ENCODE peak calls at places on chromosomes 6 and 20, in four cellular contexts. One of them, this sample, is unnamed.

GRCh38 chr6:41371461-41371991 is 36.1 kb downstream of the NCR2 start:
- DNase-seq in dorsolateral prefrontal cortex: no peak
- DNase-seq in sigmoid colon: peak; percentile 76
- DNase-seq in MM.1S: no peak
- DNase-seq in this sample: no peak

GRCh38 chr6:80433666-80434025 is 327.2 kb downstream of the BCKDHB start:
- DNase-seq in dorsolateral prefrontal cortex: no peak
- DNase-seq in sigmoid colon: no peak
- DNase-seq in MM.1S: no peak
- DNase-seq in this sample: no peak

GRCh38 chr20:39960522-39961420 is 728.3 kb downstream of the MAFB start:
- DNase-seq in dorsolateral prefrontal cortex: no peak
- DNase-seq in sigmoid colon: peak; percentile 63
- DNase-seq in MM.1S: peak; percentile 14
- DNase-seq in this sample: no peak

GRCh38 chr6:111722220-111722731 is 116.6 kb upstream of the TRAF3IP2 start:
- DNase-seq in dorsolateral prefrontal cortex: no peak
- DNase-seq in sigmoid colon: no peak
- DNase-seq in MM.1S: no peak
- DNase-seq in this sample: no peak

GRCh38 chr6:110101885-110102284 is 77.6 kb downstream of the WASF1 start:
- DNase-seq in dorsolateral prefrontal cortex: no peak
- DNase-seq in sigmoid colon: no peak
- DNase-seq in MM.1S: peak; percentile 63
- DNase-seq in this sample: peak; percentile 26

GRCh38 chr6:170189236-170189635 is 101.6 kb downstream of the DLL1 start:
- DNase-seq in dorsolateral prefrontal cortex: no peak
- DNase-seq in sigmoid colon: no peak
- DNase-seq in MM.1S: no peak
- DNase-seq in this sample: no peak

GRCh38 chr20:20712004-20712473 is 405 bp downstream of the RALGAPA2 start:
- DNase-seq in dorsolateral prefrontal cortex: no peak
- DNase-seq in sigmoid colon: no peak
- DNase-seq in MM.1S: no peak
- DNase-seq in this sample: no peak

GRCh38 chr6:160378218-160378617 is 30.0 kb downstream of the SLC22A3 start:
- DNase-seq in dorsolateral prefrontal cortex: no peak
- DNase-seq in sigmoid colon: no peak
- DNase-seq in MM.1S: no peak
- DNase-seq in this sample: no peak

GRCh38 chr6:34341481-34341971 is 50.9 kb downstream of the NUDT3 start:
- DNase-seq in dorsolateral prefrontal cortex: no peak
- DNase-seq in sigmoid colon: peak; percentile 79
- DNase-seq in MM.1S: no peak
- DNase-seq in this sample: no peak

GRCh38 chr20:21519136-21519584 is 5.3 kb upstream of the NKX2-2 start:
- DNase-seq in dorsolateral prefrontal cortex: no peak
- DNase-seq in sigmoid colon: no peak
- DNase-seq in MM.1S: no peak
- DNase-seq in this sample: no peak

GRCh38 chr6:159512571-159512970 is 180.5 kb downstream of the SOD2 start:
- DNase-seq in dorsolateral prefrontal cortex: no peak
- DNase-seq in sigmoid colon: no peak
- DNase-seq in MM.1S: no peak
- DNase-seq in this sample: no peak

GRCh38 chr20:55153321-55153720 is 677.9 kb downstream of the DOK5 start:
- DNase-seq in dorsolateral prefrontal cortex: no peak
- DNase-seq in sigmoid colon: no peak
- DNase-seq in MM.1S: no peak
- DNase-seq in this sample: no peak

GRCh38 chr6:168031411-168032382 is 34.2 kb downstream of the KIF25 start:
- DNase-seq in dorsolateral prefrontal cortex: no peak
- DNase-seq in sigmoid colon: no peak
- DNase-seq in MM.1S: no peak
- DNase-seq in this sample: no peak

GRCh38 chr6:131828946-131829345 is 21.1 kb downstream of the ENPP1 start:
- DNase-seq in dorsolateral prefrontal cortex: no peak
- DNase-seq in sigmoid colon: no peak
- DNase-seq in MM.1S: no peak
- DNase-seq in this sample: no peak

GRCh38 chr6:79188885-79189505 is 45.5 kb downstream of the HMGN3 start:
- DNase-seq in dorsolateral prefrontal cortex: no peak
- DNase-seq in sigmoid colon: no peak
- DNase-seq in MM.1S: no peak
- DNase-seq in this sample: no peak

GRCh38 chr6:134739299-134740090 is 210.4 kb downstream of the ALDH8A1 start:
- DNase-seq in dorsolateral prefrontal cortex: no peak
- DNase-seq in sigmoid colon: no peak
- DNase-seq in MM.1S: no peak
- DNase-seq in this sample: no peak

GRCh38 chr20:19552144-19552895 is 205.7 kb upstream of the RIN2 start:
- DNase-seq in dorsolateral prefrontal cortex: no peak
- DNase-seq in sigmoid colon: peak; percentile 77
- DNase-seq in MM.1S: no peak
- DNase-seq in this sample: no peak

GRCh38 chr6:47413752-47414516 is 63.7 kb upstream of the CD2AP start:
- DNase-seq in dorsolateral prefrontal cortex: no peak
- DNase-seq in sigmoid colon: no peak
- DNase-seq in MM.1S: peak; percentile 53
- DNase-seq in this sample: peak; percentile 47

GRCh38 chr6:12075067-12075563 is 63.0 kb downstream of the HIVEP1 start:
- DNase-seq in dorsolateral prefrontal cortex: no peak
- DNase-seq in sigmoid colon: no peak
- DNase-seq in MM.1S: no peak
- DNase-seq in this sample: no peak

GRCh38 chr6:4775591-4776492 is at the start of gene CDYL:
- DNase-seq in dorsolateral prefrontal cortex: peak; percentile 38
- DNase-seq in sigmoid colon: peak; percentile 93
- DNase-seq in MM.1S: peak; percentile 90
- DNase-seq in this sample: no peak

GRCh38 chr20:4925842-4926530 is 75.3 kb downstream of the SLC23A2 start:
- DNase-seq in dorsolateral prefrontal cortex: no peak
- DNase-seq in sigmoid colon: peak; percentile 81
- DNase-seq in MM.1S: no peak
- DNase-seq in this sample: no peak

GRCh38 chr20:9808166-9808565 is 30.7 kb downstream of the PAK5 start:
- DNase-seq in dorsolateral prefrontal cortex: no peak
- DNase-seq in sigmoid colon: no peak
- DNase-seq in MM.1S: no peak
- DNase-seq in this sample: no peak

GRCh38 chr6:11324453-11325023 is 92.1 kb upstream of the NEDD9 start:
- DNase-seq in dorsolateral prefrontal cortex: no peak
- DNase-seq in sigmoid colon: no peak
- DNase-seq in MM.1S: peak; percentile 7
- DNase-seq in this sample: peak; percentile 60

GRCh38 chr20:17643531-17644188 is 38.4 kb downstream of the RRBP1 start:
- DNase-seq in dorsolateral prefrontal cortex: no peak
- DNase-seq in sigmoid colon: no peak
- DNase-seq in MM.1S: no peak
- DNase-seq in this sample: no peak

GRCh38 chr20:64073476-64074183 is 5.7 kb downstream of the RGS19 start:
- DNase-seq in dorsolateral prefrontal cortex: no peak
- DNase-seq in sigmoid colon: no peak
- DNase-seq in MM.1S: no peak
- DNase-seq in this sample: no peak

GRCh38 chr6:76861403-76861802 is 601.9 kb downstream of the HTR1B start:
- DNase-seq in dorsolateral prefrontal cortex: no peak
- DNase-seq in sigmoid colon: no peak
- DNase-seq in MM.1S: peak; percentile 30
- DNase-seq in this sample: no peak

GRCh38 chr20:50163570-50164317 is 10.2 kb upstream of the PEDS1 start:
- DNase-seq in dorsolateral prefrontal cortex: no peak
- DNase-seq in sigmoid colon: peak; percentile 86
- DNase-seq in MM.1S: no peak
- DNase-seq in this sample: no peak

GRCh38 chr6:37516920-37517405 is 17.3 kb upstream of the CCDC167 start:
- DNase-seq in dorsolateral prefrontal cortex: no peak
- DNase-seq in sigmoid colon: no peak
- DNase-seq in MM.1S: no peak
- DNase-seq in this sample: no peak

GRCh38 chr6:33962673-33963072 is 158.9 kb upstream of the MLN start:
- DNase-seq in dorsolateral prefrontal cortex: no peak
- DNase-seq in sigmoid colon: no peak
- DNase-seq in MM.1S: no peak
- DNase-seq in this sample: no peak

GRCh38 chr6:168388641-168389633 is 52.0 kb upstream of the SMOC2 start:
- DNase-seq in dorsolateral prefrontal cortex: no peak
- DNase-seq in sigmoid colon: no peak
- DNase-seq in MM.1S: no peak
- DNase-seq in this sample: no peak

DNA sequence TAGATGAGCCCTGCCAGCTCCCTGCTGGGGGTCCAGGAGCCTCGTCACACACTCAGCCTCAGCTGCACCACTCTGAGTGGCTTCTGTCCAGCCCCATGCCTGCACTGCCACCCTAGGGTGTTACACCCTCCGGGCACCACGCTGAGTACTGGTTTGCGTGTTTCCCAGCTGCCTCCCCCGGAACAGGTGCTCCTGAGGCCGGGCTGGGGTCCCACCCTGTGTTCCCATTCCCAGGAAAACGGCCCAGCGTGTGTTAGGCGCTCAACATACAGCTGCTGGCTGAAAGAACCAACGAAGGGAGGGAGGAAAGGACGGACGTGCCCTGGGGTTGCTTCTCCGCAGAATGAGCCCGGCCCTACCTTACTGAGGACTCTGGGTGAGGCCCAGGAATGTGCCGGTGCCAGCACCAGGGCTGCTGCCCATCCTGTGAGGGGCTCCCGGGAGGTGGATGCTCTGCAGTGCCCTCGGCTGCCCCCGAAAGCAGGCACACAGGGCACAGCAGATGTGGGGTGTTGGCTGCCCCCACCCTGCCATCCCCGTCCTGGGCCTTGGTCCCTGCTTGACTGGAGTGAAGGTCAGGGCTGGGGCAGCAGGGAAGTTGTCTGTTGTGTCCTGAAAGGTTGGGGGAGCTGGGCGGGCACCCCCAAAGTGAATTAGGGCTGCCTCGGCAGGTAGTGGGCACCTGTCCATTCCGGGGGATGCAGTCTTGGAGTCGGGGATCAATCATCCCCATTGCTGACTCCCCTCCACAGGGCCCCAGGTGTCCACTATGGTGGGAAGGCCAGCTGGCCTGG is 16.3 kb downstream of the LAMA5 start:
- DNase-seq in dorsolateral prefrontal cortex: no peak
- DNase-seq in sigmoid colon: no peak
- DNase-seq in MM.1S: no peak
- DNase-seq in this sample: no peak
- H3K4me3 ChIP-seq in dorsolateral prefrontal cortex: no peak overlapping the region
- H3K4me3 ChIP-seq in sigmoid colon: no peak overlapping the region
- H3K4me3 ChIP-seq in MM.1S: no peak overlapping the region
- H3K4me3 ChIP-seq in this sample: no peak overlapping the region

GRCh38 chr20:56202493-56203077 is 45.9 kb upstream of the MC3R start:
- DNase-seq in dorsolateral prefrontal cortex: no peak
- DNase-seq in sigmoid colon: no peak
- DNase-seq in MM.1S: peak; percentile 12
- DNase-seq in this sample: no peak
- TF ChIP-seq CTCF in dorsolateral prefrontal cortex: peak; percentile 49
- TF ChIP-seq CTCF in sigmoid colon: peak; percentile 11
- TF ChIP-seq CTCF in MM.1S: peak; percentile 31
- TF ChIP-seq CTCF in this sample: peak; percentile 10

GRCh38 chr6:26578741-26579140 is 18.0 kb upstream of the ABT1 start:
- DNase-seq in dorsolateral prefrontal cortex: no peak
- DNase-seq in sigmoid colon: no peak
- DNase-seq in MM.1S: no peak
- DNase-seq in this sample: no peak

GRCh38 chr6:26576407-26576843 is 20.3 kb upstream of the ABT1 start:
- DNase-seq in dorsolateral prefrontal cortex: no peak
- DNase-seq in sigmoid colon: no peak
- DNase-seq in MM.1S: no peak
- DNase-seq in this sample: no peak

GRCh38 chr6:26576929-26577719 is 19.6 kb upstream of the ABT1 start:
- DNase-seq in dorsolateral prefrontal cortex: peak; percentile 53
- DNase-seq in sigmoid colon: no peak
- DNase-seq in MM.1S: no peak
- DNase-seq in this sample: peak; percentile 79

GRCh38 chr6:26577720-26578072 is 19.1 kb upstream of the ABT1 start:
- DNase-seq in dorsolateral prefrontal cortex: no peak
- DNase-seq in sigmoid colon: no peak
- DNase-seq in MM.1S: no peak
- DNase-seq in this sample: no peak

DNA sequence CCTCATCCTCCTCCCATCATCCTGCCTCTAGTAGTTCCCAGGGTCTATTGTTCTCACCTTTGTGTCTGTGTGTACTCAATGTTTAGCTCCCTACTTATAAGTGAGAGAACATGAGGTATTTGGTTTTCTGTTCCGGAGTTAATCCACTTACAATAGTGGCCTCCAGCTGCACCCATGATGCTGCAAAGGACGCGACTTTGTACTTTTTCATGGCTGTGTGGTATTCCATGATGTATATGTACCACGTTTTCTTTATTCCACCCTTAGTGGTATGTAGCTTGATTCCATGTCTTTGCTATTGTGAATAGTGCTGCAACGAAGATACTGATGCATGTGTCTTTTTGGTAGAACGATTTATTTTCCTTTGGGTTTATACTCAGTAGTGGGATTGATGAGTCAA is 18.5 kb upstream of the ABT1 start:
- DNase-seq in dorsolateral prefrontal cortex: no peak
- DNase-seq in sigmoid colon: no peak
- DNase-seq in MM.1S: no peak
- DNase-seq in this sample: no peak
- H3K4me3 ChIP-seq in dorsolateral prefrontal cortex: no peak overlapping the region
- H3K4me3 ChIP-seq in sigmoid colon: no peak overlapping the region
- H3K4me3 ChIP-seq in MM.1S: no peak overlapping the region
- H3K4me3 ChIP-seq in this sample: no peak overlapping the region

GRCh38 chr6:56637640-56638039 is 5.0 kb downstream of the DST start:
- DNase-seq in dorsolateral prefrontal cortex: no peak
- DNase-seq in sigmoid colon: no peak
- DNase-seq in MM.1S: peak; percentile 35
- DNase-seq in this sample: peak; percentile 21
- TF ChIP-seq CTCF in dorsolateral prefrontal cortex: peak; percentile 74
- TF ChIP-seq CTCF in sigmoid colon: peak; percentile 73
- TF ChIP-seq CTCF in MM.1S: peak; percentile 57
- TF ChIP-seq CTCF in this sample: peak; percentile 56

DNA sequence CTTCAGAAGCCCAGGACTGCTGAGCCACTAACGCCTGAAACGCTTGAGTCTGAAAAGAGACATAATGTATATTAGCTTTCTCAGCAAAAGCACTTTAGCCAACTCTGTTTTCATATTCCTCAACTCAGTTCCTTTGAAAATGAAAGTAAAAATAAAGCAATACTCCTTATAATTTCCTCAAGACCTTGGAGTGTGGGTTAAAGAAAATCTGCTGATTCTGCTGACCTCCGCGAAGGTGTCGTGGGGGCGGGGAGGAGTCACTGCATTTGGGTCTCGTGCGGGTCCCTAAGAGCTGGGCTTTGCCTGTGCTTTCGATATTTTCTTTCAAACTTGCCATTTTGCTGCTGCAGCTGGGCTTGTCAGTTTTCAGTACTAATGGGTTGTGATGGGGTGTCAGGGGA is 142.2 kb upstream of the ARID1B start:
- DNase-seq in dorsolateral prefrontal cortex: no peak
- DNase-seq in sigmoid colon: no peak
- DNase-seq in MM.1S: peak; percentile 53
- DNase-seq in this sample: no peak
- H3K4me3 ChIP-seq in dorsolateral prefrontal cortex: no peak overlapping the region
- H3K4me3 ChIP-seq in sigmoid colon: no peak overlapping the region
- H3K4me3 ChIP-seq in MM.1S: peak overlapping the region; percentile 34
- H3K4me3 ChIP-seq in this sample: no peak overlapping the region

GRCh38 chr6:8664700-8665099 is 229.4 kb upstream of the SLC35B3 start:
- DNase-seq in dorsolateral prefrontal cortex: no peak
- DNase-seq in sigmoid colon: no peak
- DNase-seq in MM.1S: no peak
- DNase-seq in this sample: no peak
- TF ChIP-seq CTCF in dorsolateral prefrontal cortex: no peak
- TF ChIP-seq CTCF in sigmoid colon: no peak
- TF ChIP-seq CTCF in MM.1S: no peak
- TF ChIP-seq CTCF in this sample: no peak